ENCODE peak calls at places on chromosomes 4 and X, in six cellular contexts. L, M, H, E, W and Q are unnamed samples.

GRCh38 chrX:134734343-134735001 is 76.2 kb upstream of the PLAC1 start:
- DNase-seq in L (no peak), M (no peak), H (no peak), E (no peak), W (no peak), Q (no peak)

GRCh38 chr4:13527192-13527982 is 16.9 kb downstream of the NKX3-2 start:
- DNase-seq in L (no peak), M (no peak), H (no peak), E (no peak), W (no peak), Q (no peak)

GRCh38 chrX:48520455-48520854 is 1.2 kb upstream of the EBP start:
- DNase-seq in L (no peak), M (peak; percentile 55), H (no peak), E (no peak), W (peak; percentile 29), Q (no peak)

GRCh38 chr4:8850074-8850829 is 21.4 kb downstream of the HMX1 start:
- DNase-seq in L (no peak), M (no peak), H (no peak), E (no peak), W (no peak), Q (no peak)

GRCh38 chr4:53436251-53436650 is 58.8 kb downstream of the FIP1L1 start:
- DNase-seq in L (no peak), M (no peak), H (peak; percentile 2), E (no peak), W (no peak), Q (no peak)

GRCh38 chr4:123449780-123450179 is 53.2 kb downstream of the SPRY1 start:
- DNase-seq in L (no peak), M (no peak), H (peak; percentile 73), E (no peak), W (peak; percentile 91), Q (no peak)

GRCh38 chr4:123667496-123667895 is 270.9 kb downstream of the SPRY1 start:
- DNase-seq in L (no peak), M (no peak), H (no peak), E (no peak), W (no peak), Q (no peak)

GRCh38 chrX:101595739-101596419 is 21.9 kb downstream of the ARMCX6 start:
- DNase-seq in L (peak; percentile 39), M (peak; percentile 58), H (peak; percentile 85), E (peak; percentile 39), W (peak; percentile 53), Q (peak; percentile 62)

GRCh38 chr4:22508376-22508775 is 7.5 kb downstream of the ADGRA3 start:
- DNase-seq in L (no peak), M (no peak), H (peak; percentile 72), E (no peak), W (no peak), Q (no peak)

GRCh38 chr4:25865586-25865985 is 2.8 kb upstream of the SEL1L3 start:
- DNase-seq in L (no peak), M (no peak), H (no peak), E (peak; percentile 78), W (peak; percentile 63), Q (no peak)

GRCh38 chr4:113052379-113052951 is 3.0 kb downstream of the ANK2 start:
- DNase-seq in L (no peak), M (no peak), H (peak; percentile 17), E (no peak), W (no peak), Q (peak; percentile 45)

GRCh38 chr4:137599766-137600165 is 67.5 kb upstream of the PCDH18 start:
- DNase-seq in L (no peak), M (no peak), H (no peak), E (no peak), W (no peak), Q (no peak)

GRCh38 chrX:118432799-118433198 is 62.8 kb upstream of the DOCK11 start:
- DNase-seq in L (no peak), M (no peak), H (no peak), E (no peak), W (no peak), Q (no peak)

GRCh38 chr4:177450421-177451107 is 8.3 kb upstream of the AGA start:
- DNase-seq in L (no peak), M (no peak), H (peak; percentile 23), E (no peak), W (no peak), Q (no peak)

GRCh38 chr4:48138936-48139335 is 4.9 kb upstream of the TXK start:
- DNase-seq in L (no peak), M (peak; percentile 89), H (no peak), E (no peak), W (peak; percentile 82), Q (no peak)

GRCh38 chr4:3853388-3854035 is 87.3 kb downstream of the ADRA2C start:
- DNase-seq in L (no peak), M (no peak), H (no peak), E (no peak), W (no peak), Q (no peak)

GRCh38 chrX:29490606-29491005 is 724.8 kb upstream of the MAGEB2 start:
- DNase-seq in L (no peak), M (no peak), H (no peak), E (no peak), W (no peak), Q (no peak)

GRCh38 chr4:124873361-124874171 is 161.0 kb upstream of the ANKRD50 start:
- DNase-seq in L (no peak), M (no peak), H (no peak), E (no peak), W (no peak), Q (no peak)

GRCh38 chr4:73729534-73730165 is 10.7 kb upstream of the CXCL8 start:
- DNase-seq in L (peak; percentile 62), M (peak; percentile 13), H (peak; percentile 96), E (peak; percentile 74), W (peak; percentile 42), Q (no peak)

GRCh38 chrX:119482497-119483480 is 14.5 kb downstream of the SLC25A5 start:
- DNase-seq in L (no peak), M (peak; percentile 67), H (peak; percentile 56), E (peak; percentile 64), W (no peak), Q (no peak)

GRCh38 chrX:119478504-119478903 is 10.3 kb downstream of the SLC25A5 start:
- DNase-seq in L (no peak), M (no peak), H (no peak), E (no peak), W (no peak), Q (no peak)

GRCh38 chrX:119479845-119480244 is 11.6 kb downstream of the SLC25A5 start:
- DNase-seq in L (no peak), M (no peak), H (no peak), E (no peak), W (no peak), Q (no peak)

GRCh38 chrX:119481218-119481875 is 13.1 kb downstream of the SLC25A5 start:
- DNase-seq in L (no peak), M (no peak), H (no peak), E (peak; percentile 75), W (no peak), Q (no peak)

GRCh38 chrX:119482041-119482440 is 13.8 kb downstream of the SLC25A5 start:
- DNase-seq in L (no peak), M (no peak), H (no peak), E (no peak), W (peak; percentile 10), Q (no peak)
- H3K4me3 ChIP-seq in L (peak overlapping the region; percentile 12), M (peak overlapping the region; percentile 51), H (peak overlapping the region; percentile 54), E (no peak overlapping the region), W (no peak overlapping the region), Q (no peak overlapping the region)

GRCh38 chr4:118889313-118889694 is 650 bp downstream of the SYNPO2 start:
- DNase-seq in L (no peak), M (no peak), H (peak; percentile 10), E (no peak), W (no peak), Q (no peak)
- H3K4me3 ChIP-seq in L (peak overlapping the region; percentile 26), M (no peak overlapping the region), H (peak overlapping the region; percentile 68), E (no peak overlapping the region), W (no peak overlapping the region), Q (no peak overlapping the region)

DNA sequence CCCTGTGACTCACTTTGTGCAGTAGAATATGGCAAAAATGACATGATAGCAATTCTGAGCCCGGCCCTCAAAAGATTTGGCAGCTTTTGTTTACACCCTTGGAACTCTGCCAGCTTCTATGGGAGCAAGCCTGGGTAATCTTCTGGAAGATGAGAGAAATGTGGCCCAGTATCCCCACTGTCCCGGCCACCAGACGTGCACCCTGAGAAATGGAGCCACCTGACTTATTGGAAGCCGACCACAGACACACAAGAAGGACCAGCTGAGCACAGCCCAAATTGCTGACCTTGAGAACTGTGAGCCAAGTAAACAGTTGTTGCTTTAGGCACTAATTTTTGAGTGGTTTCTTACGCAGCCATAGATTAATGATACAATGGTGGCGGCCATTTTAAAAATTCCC is 197.0 kb downstream of the STIM2 start:
- DNase-seq in L (no peak), M (no peak), H (no peak), E (no peak), W (no peak), Q (no peak)
- H3K4me3 ChIP-seq in L (no peak overlapping the region), M (no peak overlapping the region), H (no peak overlapping the region), E (no peak overlapping the region), W (no peak overlapping the region), Q (no peak overlapping the region)

DNA sequence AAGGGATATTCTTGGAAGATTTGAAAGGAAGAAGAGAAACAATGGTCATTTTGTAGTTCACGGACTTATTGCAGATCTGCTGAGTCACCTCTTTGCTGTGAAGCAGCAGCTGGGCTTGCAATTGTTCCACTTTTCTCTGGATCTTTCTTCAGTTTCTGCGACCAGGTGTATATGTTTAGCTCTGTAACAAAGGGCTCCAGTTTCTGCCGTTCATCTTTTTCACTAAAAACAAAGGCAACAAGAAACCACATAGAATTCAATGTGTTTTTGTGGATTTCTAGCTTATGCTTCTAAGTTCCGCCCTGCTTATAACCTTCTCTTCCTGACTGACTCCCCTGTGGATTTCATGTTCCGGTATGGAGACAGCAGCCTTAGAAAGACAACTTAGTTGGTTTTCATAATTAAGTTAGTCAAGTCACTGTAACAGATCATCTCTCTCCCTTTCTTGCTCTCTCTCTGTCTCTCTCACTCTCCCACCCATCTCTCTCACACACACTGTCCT is 121.6 kb upstream of the EPHA5 start:
- DNase-seq in L (no peak), M (no peak), H (peak; percentile 33), E (no peak), W (no peak), Q (no peak)
- H3K4me3 ChIP-seq in L (no peak overlapping the region), M (no peak overlapping the region), H (peak overlapping the region; percentile 7), E (no peak overlapping the region), W (no peak overlapping the region), Q (no peak overlapping the region)

GRCh38 chrX:153830632-153831434 is 489 bp upstream of the PDZD4 start:
- DNase-seq in L (no peak), M (no peak), H (no peak), E (no peak), W (no peak), Q (no peak)
- H3K4me3 ChIP-seq in L (peak overlapping the region; percentile 22), M (no peak overlapping the region), H (no peak overlapping the region), E (no peak overlapping the region), W (no peak overlapping the region), Q (no peak overlapping the region)

DNA sequence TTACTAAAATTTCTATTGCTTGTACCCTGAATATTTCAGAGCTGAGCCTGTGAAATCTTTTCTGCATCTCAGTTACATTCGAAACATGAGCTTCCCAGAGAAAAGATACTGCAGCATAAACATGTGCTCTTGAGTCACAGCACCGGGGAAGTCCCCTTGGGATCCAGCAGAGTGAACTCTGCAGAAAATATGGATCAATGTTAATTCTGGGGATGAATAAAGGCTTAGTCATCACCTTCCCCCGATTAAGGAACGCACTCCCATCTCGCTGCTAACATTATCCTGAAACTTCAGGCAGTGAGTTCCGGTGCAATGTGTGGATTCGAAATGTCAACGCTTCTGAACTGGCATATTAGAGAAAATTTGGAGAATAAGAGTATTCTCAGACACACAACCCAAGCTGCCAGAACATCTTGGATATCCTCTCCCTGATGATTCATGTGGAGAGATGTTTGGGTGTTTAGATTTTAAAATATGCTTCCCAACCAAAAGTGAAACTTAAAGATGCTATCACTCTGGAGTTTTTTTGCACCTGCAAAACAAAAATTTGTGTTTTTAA is 90.8 kb downstream of the IRF2 start:
- DNase-seq in L (peak; percentile 42), M (no peak), H (peak; percentile 97), E (peak; percentile 33), W (no peak), Q (no peak)
- H3K4me3 ChIP-seq in L (no peak overlapping the region), M (peak overlapping the region; percentile 69), H (peak overlapping the region; percentile 29), E (no peak overlapping the region), W (peak overlapping the region; percentile 45), Q (peak overlapping the region; percentile 30)